ENCODE peak calls at places on chromosomes 12 and 14, in four cellular contexts. L is KG1, Q is WTC11, J is OCI-LY7. Y is an unnamed sample.

GRCh38 chr14:38496092-38496491 is 240.2 kb upstream of the CLEC14A start:
- DNase-seq in J (no peak), L (no peak), Q (no peak), Y (no peak)

GRCh38 chr14:82431031-82431430 is 897.4 kb upstream of the SEL1L start:
- DNase-seq in Q (no peak), L (no peak), J (no peak), Y (no peak)

GRCh38 chr14:21748869-21749303 is 75.3 kb upstream of the OR4E1 start:
- DNase-seq in Q (peak), J (peak), L (peak), Y (no peak)

GRCh38 chr14:23057757-23058653 is 685 bp upstream of the CDH24 start:
- DNase-seq in L (no peak), J (peak), Q (peak), Y (peak)

GRCh38 chr12:71057330-71057729 is 100.5 kb downstream of the TSPAN8 start:
- DNase-seq in L (no peak), J (no peak), Q (no peak), Y (no peak)

GRCh38 chr12:123971770-123972447 is 722 bp downstream of the CCDC92 start:
- DNase-seq in L (no peak), Q (peak), J (peak), Y (no peak)

GRCh38 chr14:21036746-21037145 is 2.1 kb upstream of the RNASE13 start:
- DNase-seq in Q (no peak), L (no peak), J (no peak), Y (no peak)

GRCh38 chr14:73245401-73246325 is 8.4 kb downstream of the PAPLN start:
- DNase-seq in L (no peak), Q (peak), J (peak), Y (no peak)

GRCh38 chr12:607541-608001 is 55.7 kb downstream of the NINJ2 start:
- DNase-seq in J (no peak), L (no peak), Q (no peak), Y (no peak)

GRCh38 chr12:39081910-39082309 is 176.5 kb upstream of the CPNE8 start:
- DNase-seq in Q (no peak), L (no peak), J (no peak), Y (no peak)

GRCh38 chr12:63003223-63003819 is 68.4 kb upstream of the PPM1H start:
- DNase-seq in Q (no peak), L (no peak), J (no peak), Y (no peak)

GRCh38 chr14:82724296-82724695 is 1190.6 kb upstream of the SEL1L start:
- DNase-seq in J (no peak), L (no peak), Q (no peak), Y (no peak)

GRCh38 chr14:75566321-75566720 is 12.1 kb upstream of the FLVCR2 start:
- DNase-seq in Q (no peak), L (no peak), J (no peak), Y (no peak)